ENCODE peak calls at places on chromosomes 6 and 20, in six cellular contexts. Q, S, Z, C, F and I are unnamed samples.

GRCh38 chr20:56752274-56752673 is 123.2 kb downstream of the TFAP2C start:
- DNase-seq in Q (no peak), S (no peak), Z (no peak), C (no peak), F (peak; percentile 76), I (no peak)

GRCh38 chr6:166958926-166959861 is 2.8 kb upstream of the RNASET2 start:
- DNase-seq in Q (no peak), S (peak; percentile 50), Z (no peak), C (peak; percentile 48), F (no peak), I (no peak)

GRCh38 chr6:48084201-48084600 is 26.8 kb downstream of the PTCHD4 start:
- DNase-seq in Q (no peak), S (no peak), Z (no peak), C (no peak), F (no peak), I (no peak)

GRCh38 chr6:161100072-161100471 is 108.5 kb downstream of the MAP3K4 start:
- DNase-seq in Q (no peak), S (no peak), Z (no peak), C (no peak), F (peak; percentile 59), I (no peak)

GRCh38 chr6:84249724-84250123 is 22.3 kb upstream of the CEP162 start:
- DNase-seq in Q (no peak), S (no peak), Z (no peak), C (no peak), F (no peak), I (no peak)

GRCh38 chr20:23029324-23029723 is 5.8 kb upstream of the SSTR4 start:
- DNase-seq in Q (no peak), S (no peak), Z (no peak), C (no peak), F (no peak), I (no peak)

GRCh38 chr20:47392721-47393073 is 36.2 kb upstream of the ZMYND8 start:
- DNase-seq in Q (no peak), S (no peak), Z (no peak), C (no peak), F (peak; percentile 95), I (no peak)

GRCh38 chr6:150691463-150691862 is 91.8 kb downstream of the PLEKHG1 start:
- DNase-seq in Q (no peak), S (no peak), Z (no peak), C (no peak), F (no peak), I (no peak)

GRCh38 chr6:161418458-161418945 is 144.6 kb upstream of the AGPAT4 start:
- DNase-seq in Q (no peak), S (peak; percentile 57), Z (peak; percentile 43), C (no peak), F (peak; percentile 62), I (peak; percentile 95)

GRCh38 chr6:149755300-149756260 is 6.0 kb downstream of the PCMT1 start:
- DNase-seq in Q (no peak), S (no peak), Z (no peak), C (no peak), F (no peak), I (no peak)

GRCh38 chr6:163612200-163612599 is 197.7 kb downstream of the QKI start:
- DNase-seq in Q (no peak), S (no peak), Z (no peak), C (no peak), F (no peak), I (no peak)

GRCh38 chr6:26207248-26207801 is 120.1 kb downstream of the HFE start:
- DNase-seq in Q (no peak), S (no peak), Z (no peak), C (no peak), F (no peak), I (no peak)

GRCh38 chr20:48607544-48607865 is 220.3 kb downstream of the PREX1 start:
- DNase-seq in Q (no peak), S (no peak), Z (no peak), C (no peak), F (no peak), I (no peak)

GRCh38 chr6:142885182-142885867 is 59.7 kb downstream of the HIVEP2 start:
- DNase-seq in Q (peak; percentile 30), S (peak; percentile 45), Z (peak; percentile 92), C (peak; percentile 59), F (peak; percentile 99), I (peak; percentile 98)

GRCh38 chr6:11315743-11316437 is 83.4 kb upstream of the NEDD9 start:
- DNase-seq in Q (no peak), S (no peak), Z (no peak), C (no peak), F (peak; percentile 61), I (peak; percentile 96)

GRCh38 chr20:33992145-33992922 is 1.4 kb upstream of the RALY start:
- DNase-seq in Q (no peak), S (peak; percentile 9), Z (peak; percentile 15), C (no peak), F (no peak), I (no peak)

GRCh38 chr20:50587291-50587961 is 77.2 kb downstream of the PTPN1 start:
- DNase-seq in Q (no peak), S (no peak), Z (no peak), C (no peak), F (no peak), I (no peak)

GRCh38 chr6:14550817-14551216 is 433.2 kb downstream of the CD83 start:
- DNase-seq in Q (no peak), S (no peak), Z (no peak), C (no peak), F (no peak), I (no peak)

GRCh38 chr6:167221408-167222201 is 63.8 kb upstream of the GPR31 start:
- DNase-seq in Q (no peak), S (no peak), Z (no peak), C (no peak), F (no peak), I (no peak)

GRCh38 chr20:52681288-52681687 is 290.9 kb upstream of the TSHZ2 start:
- DNase-seq in Q (no peak), S (no peak), Z (no peak), C (no peak), F (peak; percentile 33), I (no peak)

GRCh38 chr6:27684264-27685211 is 211.6 kb upstream of the ZNF184 start:
- DNase-seq in Q (peak; percentile 85), S (peak; percentile 61), Z (peak; percentile 98), C (peak; percentile 35), F (peak; percentile 87), I (peak; percentile 82)

GRCh38 chr20:17610566-17611289 is 40.9 kb downstream of the DSTN start:
- DNase-seq in Q (no peak), S (peak; percentile 44), Z (no peak), C (peak; percentile 42), F (no peak), I (no peak)

GRCh38 chr6:143332153-143332845 is 118.2 kb downstream of the ADAT2 start:
- DNase-seq in Q (no peak), S (no peak), Z (no peak), C (no peak), F (no peak), I (no peak)

GRCh38 chr20:16574656-16575355 is 1.6 kb upstream of the KIF16B start:
- DNase-seq in Q (peak; percentile 86), S (peak; percentile 79), Z (peak; percentile 86), C (peak; percentile 75), F (peak; percentile 83), I (peak; percentile 83)

GRCh38 chr6:74656442-74656841 is 549.4 kb downstream of the COL12A1 start:
- DNase-seq in Q (no peak), S (no peak), Z (no peak), C (no peak), F (no peak), I (no peak)

GRCh38 chr6:56938634-56939294 is 16.1 kb upstream of the BEND6 start:
- DNase-seq in Q (no peak), S (peak; percentile 11), Z (peak; percentile 100), C (no peak), F (peak; percentile 98), I (peak; percentile 99)

GRCh38 chr6:42702200-42702599 is 20.2 kb downstream of the PRPH2 start:
- DNase-seq in Q (no peak), S (no peak), Z (no peak), C (no peak), F (peak; percentile 67), I (no peak)